ENCODE peak calls at places on chromosomes 5 and 9, in nine cellular contexts. One of them, this sample, is unnamed.
A peak's percentile ranks its signal among the peaks of the same experiment; 100 is the strongest.

GRCh38 chr9:94002316-94003140 is 47.4 kb upstream of the BARX1 start:
- DNase-seq in CD4-positive, CD25-positive, alpha-beta regulatory T cell: peak; percentile 61
- DNase-seq in aorta: no peak
- DNase-seq in body of pancreas: peak; percentile 22
- DNase-seq in thoracic aorta: no peak
- DNase-seq in small intestine: peak; percentile 27
- DNase-seq in upper lobe of right lung: no peak
- DNase-seq in sigmoid colon: no peak
- DNase-seq in CD8-positive, alpha-beta memory T cell: no peak
- DNase-seq in this sample: no peak

GRCh38 chr5:162160401-162160800 is 92.8 kb downstream of the GABRG2 start:
- DNase-seq in CD4-positive, CD25-positive, alpha-beta regulatory T cell: no peak
- DNase-seq in CD8-positive, alpha-beta memory T cell: no peak
- DNase-seq in thoracic aorta: no peak
- DNase-seq in small intestine: no peak
- DNase-seq in sigmoid colon: no peak
- DNase-seq in aorta: no peak
- DNase-seq in upper lobe of right lung: no peak
- DNase-seq in body of pancreas: no peak
- DNase-seq in this sample: no peak

GRCh38 chr5:9712506-9713285 is 82.5 kb upstream of the TAS2R1 start:
- DNase-seq in aorta: no peak
- DNase-seq in thoracic aorta: no peak
- DNase-seq in body of pancreas: no peak
- DNase-seq in upper lobe of right lung: no peak
- DNase-seq in small intestine: no peak
- DNase-seq in CD8-positive, alpha-beta memory T cell: no peak
- DNase-seq in sigmoid colon: no peak
- DNase-seq in CD4-positive, CD25-positive, alpha-beta regulatory T cell: no peak
- DNase-seq in this sample: no peak

GRCh38 chr9:95574866-95575553 is 58.2 kb upstream of the PTCH1 start:
- DNase-seq in thoracic aorta: no peak
- DNase-seq in CD4-positive, CD25-positive, alpha-beta regulatory T cell: no peak
- DNase-seq in aorta: no peak
- DNase-seq in small intestine: no peak
- DNase-seq in sigmoid colon: no peak
- DNase-seq in body of pancreas: no peak
- DNase-seq in CD8-positive, alpha-beta memory T cell: no peak
- DNase-seq in upper lobe of right lung: no peak
- DNase-seq in this sample: no peak

GRCh38 chr9:121455527-121456239 is 44.0 kb downstream of the GGTA1 start:
- DNase-seq in small intestine: no peak
- DNase-seq in thoracic aorta: no peak
- DNase-seq in upper lobe of right lung: no peak
- DNase-seq in body of pancreas: no peak
- DNase-seq in CD4-positive, CD25-positive, alpha-beta regulatory T cell: peak; percentile 8
- DNase-seq in sigmoid colon: no peak
- DNase-seq in aorta: no peak
- DNase-seq in CD8-positive, alpha-beta memory T cell: peak; percentile 54
- DNase-seq in this sample: no peak

GRCh38 chr9:108691614-108692013 is 164.2 kb downstream of the ACTL7B start:
- DNase-seq in small intestine: peak; percentile 69
- DNase-seq in body of pancreas: no peak
- DNase-seq in thoracic aorta: no peak
- DNase-seq in sigmoid colon: no peak
- DNase-seq in upper lobe of right lung: no peak
- DNase-seq in CD4-positive, CD25-positive, alpha-beta regulatory T cell: no peak
- DNase-seq in aorta: no peak
- DNase-seq in CD8-positive, alpha-beta memory T cell: no peak
- DNase-seq in this sample: no peak

GRCh38 chr5:31581498-31582099 is 49.5 kb downstream of the C5orf22 start:
- DNase-seq in CD8-positive, alpha-beta memory T cell: no peak
- DNase-seq in sigmoid colon: no peak
- DNase-seq in CD4-positive, CD25-positive, alpha-beta regulatory T cell: peak; percentile 35
- DNase-seq in thoracic aorta: no peak
- DNase-seq in body of pancreas: no peak
- DNase-seq in upper lobe of right lung: no peak
- DNase-seq in small intestine: peak; percentile 31
- DNase-seq in aorta: no peak
- DNase-seq in this sample: no peak

GRCh38 chr9:79912641-79913040 is 340.9 kb downstream of the TLE4 start:
- DNase-seq in CD8-positive, alpha-beta memory T cell: no peak
- DNase-seq in aorta: no peak
- DNase-seq in upper lobe of right lung: no peak
- DNase-seq in CD4-positive, CD25-positive, alpha-beta regulatory T cell: no peak
- DNase-seq in thoracic aorta: no peak
- DNase-seq in small intestine: no peak
- DNase-seq in body of pancreas: no peak
- DNase-seq in sigmoid colon: no peak
- DNase-seq in this sample: no peak

GRCh38 chr5:140135127-140135526 is 9.4 kb downstream of the IGIP start:
- DNase-seq in body of pancreas: no peak
- DNase-seq in CD4-positive, CD25-positive, alpha-beta regulatory T cell: no peak
- DNase-seq in thoracic aorta: no peak
- DNase-seq in CD8-positive, alpha-beta memory T cell: no peak
- DNase-seq in small intestine: no peak
- DNase-seq in aorta: no peak
- DNase-seq in upper lobe of right lung: no peak
- DNase-seq in sigmoid colon: no peak
- DNase-seq in this sample: no peak

GRCh38 chr9:120387257-120387999 is 192.5 kb downstream of the CDK5RAP2 start:
- DNase-seq in sigmoid colon: peak; percentile 33
- DNase-seq in CD8-positive, alpha-beta memory T cell: no peak
- DNase-seq in aorta: no peak
- DNase-seq in upper lobe of right lung: no peak
- DNase-seq in body of pancreas: no peak
- DNase-seq in thoracic aorta: no peak
- DNase-seq in small intestine: no peak
- DNase-seq in CD4-positive, CD25-positive, alpha-beta regulatory T cell: no peak
- DNase-seq in this sample: no peak

GRCh38 chr9:131419716-131420115 is 25.8 kb downstream of the PRRC2B start:
- DNase-seq in aorta: peak; percentile 72
- DNase-seq in upper lobe of right lung: no peak
- DNase-seq in CD8-positive, alpha-beta memory T cell: peak; percentile 27
- DNase-seq in CD4-positive, CD25-positive, alpha-beta regulatory T cell: no peak
- DNase-seq in thoracic aorta: no peak
- DNase-seq in small intestine: no peak
- DNase-seq in sigmoid colon: no peak
- DNase-seq in body of pancreas: no peak
- DNase-seq in this sample: peak; percentile 50
- H3K4me1 ChIP-seq in aorta: peaks cover 7% of the 10 kb centered on the region
- H3K4me1 ChIP-seq in upper lobe of right lung: peaks cover 76% of the 10 kb centered on the region
- H3K4me1 ChIP-seq in CD8-positive, alpha-beta memory T cell: peaks cover 85% of the 10 kb centered on the region
- H3K4me1 ChIP-seq in CD4-positive, CD25-positive, alpha-beta regulatory T cell: peaks cover 70% of the 10 kb centered on the region
- H3K4me1 ChIP-seq in thoracic aorta: peaks cover 40% of the 10 kb centered on the region
- H3K4me1 ChIP-seq in small intestine: peaks cover 44% of the 10 kb centered on the region
- H3K4me1 ChIP-seq in sigmoid colon: peaks cover 98% of the 10 kb centered on the region
- H3K4me1 ChIP-seq in body of pancreas: peaks cover 72% of the 10 kb centered on the region
- H3K4me1 ChIP-seq in this sample: peaks cover 40% of the 10 kb centered on the region

GRCh38 chr5:178208540-178209227 is 4.4 kb downstream of the HNRNPAB start:
- DNase-seq in aorta: no peak
- DNase-seq in thoracic aorta: no peak
- DNase-seq in sigmoid colon: peak; percentile 40
- DNase-seq in CD4-positive, CD25-positive, alpha-beta regulatory T cell: no peak
- DNase-seq in upper lobe of right lung: peak; percentile 3
- DNase-seq in CD8-positive, alpha-beta memory T cell: no peak
- DNase-seq in body of pancreas: no peak
- DNase-seq in small intestine: no peak
- DNase-seq in this sample: no peak
- H3K27ac ChIP-seq in aorta: no peak overlapping the region
- H3K27ac ChIP-seq in thoracic aorta: no peak overlapping the region
- H3K27ac ChIP-seq in sigmoid colon: no peak overlapping the region
- H3K27ac ChIP-seq in CD4-positive, CD25-positive, alpha-beta regulatory T cell: peak overlapping the region; percentile 14
- H3K27ac ChIP-seq in upper lobe of right lung: no peak overlapping the region
- H3K27ac ChIP-seq in CD8-positive, alpha-beta memory T cell: no peak overlapping the region
- H3K27ac ChIP-seq in body of pancreas: no peak overlapping the region
- H3K27ac ChIP-seq in small intestine: peak overlapping the region; percentile 88
- H3K27ac ChIP-seq in this sample: no peak overlapping the region

GRCh38 chr5:149489605-149490037 is 61.6 kb downstream of the CSNK1A1 start:
- DNase-seq in sigmoid colon: no peak
- DNase-seq in thoracic aorta: no peak
- DNase-seq in aorta: peak; percentile 91
- DNase-seq in small intestine: no peak
- DNase-seq in CD8-positive, alpha-beta memory T cell: no peak
- DNase-seq in CD4-positive, CD25-positive, alpha-beta regulatory T cell: no peak
- DNase-seq in body of pancreas: no peak
- DNase-seq in upper lobe of right lung: no peak
- DNase-seq in this sample: no peak
- H3K4me1 ChIP-seq in sigmoid colon: peaks cover 73% of the 10 kb centered on the region
- H3K4me1 ChIP-seq in thoracic aorta: peaks cover 33% of the 10 kb centered on the region
- H3K4me1 ChIP-seq in aorta: peaks cover 10% of the 10 kb centered on the region
- H3K4me1 ChIP-seq in small intestine: peaks cover 6% of the 10 kb centered on the region
- H3K4me1 ChIP-seq in CD8-positive, alpha-beta memory T cell: no peaks in the 10 kb centered on the region
- H3K4me1 ChIP-seq in CD4-positive, CD25-positive, alpha-beta regulatory T cell: no peaks in the 10 kb centered on the region
- H3K4me1 ChIP-seq in body of pancreas: peaks cover 40% of the 10 kb centered on the region
- H3K4me1 ChIP-seq in upper lobe of right lung: peaks cover 35% of the 10 kb centered on the region
- H3K4me1 ChIP-seq in this sample: peaks cover 9% of the 10 kb centered on the region

GRCh38 chr9:81634915-81635516 is 54.3 kb downstream of the TLE1 start:
- DNase-seq in upper lobe of right lung: no peak
- DNase-seq in sigmoid colon: no peak
- DNase-seq in CD8-positive, alpha-beta memory T cell: no peak
- DNase-seq in CD4-positive, CD25-positive, alpha-beta regulatory T cell: no peak
- DNase-seq in small intestine: peak; percentile 58
- DNase-seq in thoracic aorta: no peak
- DNase-seq in aorta: no peak
- DNase-seq in body of pancreas: no peak
- DNase-seq in this sample: no peak
- H3K27ac ChIP-seq in upper lobe of right lung: no peak overlapping the region
- H3K27ac ChIP-seq in sigmoid colon: no peak overlapping the region
- H3K27ac ChIP-seq in CD8-positive, alpha-beta memory T cell: no peak overlapping the region
- H3K27ac ChIP-seq in CD4-positive, CD25-positive, alpha-beta regulatory T cell: no peak overlapping the region
- H3K27ac ChIP-seq in small intestine: no peak overlapping the region
- H3K27ac ChIP-seq in thoracic aorta: no peak overlapping the region
- H3K27ac ChIP-seq in aorta: no peak overlapping the region
- H3K27ac ChIP-seq in body of pancreas: no peak overlapping the region
- H3K27ac ChIP-seq in this sample: no peak overlapping the region

GRCh38 chr5:154478224-154478565 is at the start of gene HAND1:
- DNase-seq in thoracic aorta: no peak
- DNase-seq in upper lobe of right lung: peak; percentile 69
- DNase-seq in sigmoid colon: peak; percentile 98
- DNase-seq in CD4-positive, CD25-positive, alpha-beta regulatory T cell: no peak
- DNase-seq in body of pancreas: peak; percentile 59
- DNase-seq in aorta: peak; percentile 84
- DNase-seq in CD8-positive, alpha-beta memory T cell: no peak
- DNase-seq in small intestine: peak; percentile 46
- DNase-seq in this sample: peak; percentile 61
- H3K4me1 ChIP-seq in thoracic aorta: peaks cover 41% of the 10 kb centered on the region
- H3K4me1 ChIP-seq in upper lobe of right lung: peaks cover 54% of the 10 kb centered on the region
- H3K4me1 ChIP-seq in sigmoid colon: peaks cover 69% of the 10 kb centered on the region
- H3K4me1 ChIP-seq in CD4-positive, CD25-positive, alpha-beta regulatory T cell: peaks cover 63% of the 10 kb centered on the region
- H3K4me1 ChIP-seq in body of pancreas: peaks cover 69% of the 10 kb centered on the region
- H3K4me1 ChIP-seq in aorta: no peaks in the 10 kb centered on the region
- H3K4me1 ChIP-seq in CD8-positive, alpha-beta memory T cell: peaks cover 46% of the 10 kb centered on the region
- H3K4me1 ChIP-seq in small intestine: peaks cover 12% of the 10 kb centered on the region
- H3K4me1 ChIP-seq in this sample: peaks cover 10% of the 10 kb centered on the region

GRCh38 chr5:38803246-38803645 is 42.6 kb upstream of the OSMR start:
- DNase-seq in body of pancreas: no peak
- DNase-seq in small intestine: no peak
- DNase-seq in CD8-positive, alpha-beta memory T cell: no peak
- DNase-seq in sigmoid colon: no peak
- DNase-seq in aorta: no peak
- DNase-seq in CD4-positive, CD25-positive, alpha-beta regulatory T cell: no peak
- DNase-seq in upper lobe of right lung: no peak
- DNase-seq in thoracic aorta: no peak
- DNase-seq in this sample: no peak

GRCh38 chr5:38809388-38810359 is 36.1 kb upstream of the OSMR start:
- DNase-seq in body of pancreas: peak; percentile 80
- DNase-seq in CD4-positive, CD25-positive, alpha-beta regulatory T cell: peak; percentile 60
- DNase-seq in small intestine: peak; percentile 49
- DNase-seq in CD8-positive, alpha-beta memory T cell: no peak
- DNase-seq in thoracic aorta: peak; percentile 50
- DNase-seq in aorta: peak; percentile 88
- DNase-seq in upper lobe of right lung: peak; percentile 84
- DNase-seq in sigmoid colon: peak; percentile 93
- DNase-seq in this sample: peak; percentile 89

GRCh38 chr5:38808666-38809343 is 37.0 kb upstream of the OSMR start:
- DNase-seq in body of pancreas: no peak
- DNase-seq in small intestine: no peak
- DNase-seq in CD8-positive, alpha-beta memory T cell: no peak
- DNase-seq in CD4-positive, CD25-positive, alpha-beta regulatory T cell: no peak
- DNase-seq in thoracic aorta: no peak
- DNase-seq in aorta: no peak
- DNase-seq in upper lobe of right lung: no peak
- DNase-seq in sigmoid colon: no peak
- DNase-seq in this sample: peak; percentile 67

GRCh38 chr5:38802125-38802524 is 43.7 kb upstream of the OSMR start:
- DNase-seq in small intestine: no peak
- DNase-seq in thoracic aorta: no peak
- DNase-seq in upper lobe of right lung: no peak
- DNase-seq in aorta: no peak
- DNase-seq in sigmoid colon: no peak
- DNase-seq in body of pancreas: no peak
- DNase-seq in CD4-positive, CD25-positive, alpha-beta regulatory T cell: no peak
- DNase-seq in CD8-positive, alpha-beta memory T cell: no peak
- DNase-seq in this sample: no peak

GRCh38 chr5:38807570-38808461 is 38.0 kb upstream of the OSMR start:
- DNase-seq in small intestine: peak; percentile 2
- DNase-seq in sigmoid colon: no peak
- DNase-seq in CD8-positive, alpha-beta memory T cell: no peak
- DNase-seq in CD4-positive, CD25-positive, alpha-beta regulatory T cell: no peak
- DNase-seq in thoracic aorta: no peak
- DNase-seq in aorta: no peak
- DNase-seq in upper lobe of right lung: no peak
- DNase-seq in body of pancreas: no peak
- DNase-seq in this sample: no peak
- H3K27ac ChIP-seq in small intestine: no peak overlapping the region
- H3K27ac ChIP-seq in sigmoid colon: no peak overlapping the region
- H3K27ac ChIP-seq in CD8-positive, alpha-beta memory T cell: no peak overlapping the region
- H3K27ac ChIP-seq in CD4-positive, CD25-positive, alpha-beta regulatory T cell: no peak overlapping the region
- H3K27ac ChIP-seq in thoracic aorta: no peak overlapping the region
- H3K27ac ChIP-seq in aorta: no peak overlapping the region
- H3K27ac ChIP-seq in upper lobe of right lung: no peak overlapping the region
- H3K27ac ChIP-seq in body of pancreas: no peak overlapping the region
- H3K27ac ChIP-seq in this sample: no peak overlapping the region

DNA sequence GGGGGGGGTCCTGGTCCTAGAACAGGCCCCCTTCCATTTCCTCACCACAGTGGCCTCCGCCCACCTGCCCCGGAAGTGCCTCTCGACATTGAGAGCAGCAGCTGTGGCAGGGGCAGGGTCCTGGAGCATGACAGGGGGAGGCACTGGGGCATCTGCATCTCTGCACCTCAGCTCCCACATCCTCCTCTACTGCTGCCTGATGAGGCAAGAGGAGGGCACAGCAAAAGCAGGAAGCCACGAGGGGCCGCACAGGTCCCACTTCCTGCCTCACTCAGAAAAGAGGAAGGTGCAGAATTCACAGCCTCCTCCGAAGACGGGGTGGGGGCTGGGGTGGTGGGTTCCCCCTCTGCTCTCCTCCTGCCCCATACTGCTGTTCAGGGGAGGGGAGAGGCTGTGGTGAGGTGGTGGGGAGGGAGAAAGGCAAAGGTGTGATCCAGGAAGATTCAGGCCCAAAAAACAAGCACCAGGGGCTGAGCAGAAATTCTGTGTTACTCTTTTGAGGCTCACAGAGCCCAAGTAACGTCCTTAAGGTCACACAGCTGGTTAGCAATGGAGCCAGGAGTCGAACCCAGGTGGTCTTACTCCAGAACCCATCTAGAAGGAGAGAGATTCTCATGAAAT is 14.7 kb downstream of the AKNA start:
- DNase-seq in thoracic aorta: no peak
- DNase-seq in body of pancreas: peak; percentile 30
- DNase-seq in CD4-positive, CD25-positive, alpha-beta regulatory T cell: peak; percentile 97
- DNase-seq in small intestine: peak; percentile 75
- DNase-seq in sigmoid colon: peak; percentile 81
- DNase-seq in CD8-positive, alpha-beta memory T cell: peak; percentile 95
- DNase-seq in upper lobe of right lung: peak; percentile 86
- DNase-seq in aorta: peak; percentile 80
- DNase-seq in this sample: peak; percentile 59
- H3K4me1 ChIP-seq in thoracic aorta: peaks cover 22% of the 10 kb centered on the region
- H3K4me1 ChIP-seq in body of pancreas: no peaks in the 10 kb centered on the region
- H3K4me1 ChIP-seq in CD4-positive, CD25-positive, alpha-beta regulatory T cell: peaks cover 96% of the 10 kb centered on the region
- H3K4me1 ChIP-seq in small intestine: no peaks in the 10 kb centered on the region
- H3K4me1 ChIP-seq in sigmoid colon: peaks cover 26% of the 10 kb centered on the region
- H3K4me1 ChIP-seq in CD8-positive, alpha-beta memory T cell: peaks cover 94% of the 10 kb centered on the region
- H3K4me1 ChIP-seq in upper lobe of right lung: peaks cover 35% of the 10 kb centered on the region
- H3K4me1 ChIP-seq in aorta: no peaks in the 10 kb centered on the region
- H3K4me1 ChIP-seq in this sample: no peaks in the 10 kb centered on the region